ENCODE peak calls at places on chromosomes 3 and 15, in seven cellular contexts. One of them, this sample, is unnamed. For H3K4me1 and H3K36me3, the result is how much of the 10 kb centered on the place peaks cover.

GRCh38 chr15:88238618-88239430 is 17.7 kb downstream of the NTRK3 start:
- DNase-seq in stomach: no peak
- DNase-seq in ovary: no peak
- DNase-seq in upper lobe of left lung: no peak
- DNase-seq in suprapubic skin: no peak
- DNase-seq in sigmoid colon: no peak
- DNase-seq in K562: no peak
- DNase-seq in this sample: no peak

GRCh38 chr3:187263270-187263669 is 28.3 kb downstream of the MASP1 start:
- DNase-seq in sigmoid colon: no peak
- DNase-seq in K562: no peak
- DNase-seq in ovary: no peak
- DNase-seq in suprapubic skin: no peak
- DNase-seq in stomach: no peak
- DNase-seq in upper lobe of left lung: no peak
- DNase-seq in this sample: no peak

GRCh38 chr3:42753757-42754156 is 19.3 kb downstream of the CCDC13 start:
- DNase-seq in suprapubic skin: no peak
- DNase-seq in sigmoid colon: no peak
- DNase-seq in stomach: no peak
- DNase-seq in K562: no peak
- DNase-seq in upper lobe of left lung: no peak
- DNase-seq in ovary: no peak
- DNase-seq in this sample: no peak

GRCh38 chr3:5072100-5072816 is 49.8 kb upstream of the ARL8B start:
- DNase-seq in suprapubic skin: peak
- DNase-seq in K562: no peak
- DNase-seq in ovary: no peak
- DNase-seq in upper lobe of left lung: peak
- DNase-seq in stomach: no peak
- DNase-seq in sigmoid colon: no peak
- DNase-seq in this sample: no peak

GRCh38 chr3:194396897-194397756 is 1.9 kb downstream of the GP5 start:
- DNase-seq in stomach: no peak
- DNase-seq in ovary: peak
- DNase-seq in K562: no peak
- DNase-seq in suprapubic skin: no peak
- DNase-seq in upper lobe of left lung: no peak
- DNase-seq in sigmoid colon: no peak
- DNase-seq in this sample: no peak

GRCh38 chr15:77568960-77569646 is 63.6 kb downstream of the LINGO1 start:
- DNase-seq in K562: peak
- DNase-seq in sigmoid colon: no peak
- DNase-seq in upper lobe of left lung: peak
- DNase-seq in ovary: peak
- DNase-seq in stomach: peak
- DNase-seq in suprapubic skin: no peak
- DNase-seq in this sample: peak

GRCh38 chr3:192862408-192863385 is 55.0 kb downstream of the MB21D2 start:
- DNase-seq in upper lobe of left lung: no peak
- DNase-seq in K562: no peak
- DNase-seq in sigmoid colon: no peak
- DNase-seq in stomach: no peak
- DNase-seq in suprapubic skin: no peak
- DNase-seq in ovary: no peak
- DNase-seq in this sample: no peak

GRCh38 chr3:135706758-135707375 is 258.7 kb upstream of the PPP2R3A start:
- DNase-seq in upper lobe of left lung: no peak
- DNase-seq in suprapubic skin: no peak
- DNase-seq in ovary: no peak
- DNase-seq in sigmoid colon: no peak
- DNase-seq in K562: no peak
- DNase-seq in stomach: no peak
- DNase-seq in this sample: no peak

GRCh38 chr15:40470423-40471104 is at the start of gene CHST14:
- DNase-seq in suprapubic skin: peak
- DNase-seq in ovary: peak
- DNase-seq in stomach: peak
- DNase-seq in K562: peak
- DNase-seq in sigmoid colon: peak
- DNase-seq in upper lobe of left lung: peak
- DNase-seq in this sample: peak

GRCh38 chr15:96331141-96331941 is 841 bp downstream of the NR2F2 start:
- DNase-seq in K562: peak
- DNase-seq in suprapubic skin: no peak
- DNase-seq in stomach: no peak
- DNase-seq in upper lobe of left lung: no peak
- DNase-seq in ovary: peak
- DNase-seq in sigmoid colon: peak
- DNase-seq in this sample: peak

GRCh38 chr15:74422723-74423442 is 10.9 kb downstream of the SEMA7A start:
- DNase-seq in upper lobe of left lung: peak
- DNase-seq in ovary: no peak
- DNase-seq in K562: no peak
- DNase-seq in suprapubic skin: no peak
- DNase-seq in sigmoid colon: no peak
- DNase-seq in stomach: no peak
- DNase-seq in this sample: no peak

GRCh38 chr3:113277886-113278598 is 66.7 kb downstream of the BOC start:
- DNase-seq in stomach: no peak
- DNase-seq in ovary: no peak
- DNase-seq in upper lobe of left lung: no peak
- DNase-seq in suprapubic skin: no peak
- DNase-seq in K562: no peak
- DNase-seq in sigmoid colon: no peak
- DNase-seq in this sample: no peak

GRCh38 chr15:45205192-45205591 is 17.4 kb upstream of the SHF start:
- DNase-seq in K562: peak
- DNase-seq in upper lobe of left lung: peak
- DNase-seq in suprapubic skin: no peak
- DNase-seq in ovary: no peak
- DNase-seq in stomach: peak
- DNase-seq in sigmoid colon: no peak
- DNase-seq in this sample: peak

GRCh38 chr3:99128205-99128604 is 226.7 kb upstream of the DCBLD2 start:
- DNase-seq in upper lobe of left lung: no peak
- DNase-seq in K562: no peak
- DNase-seq in ovary: no peak
- DNase-seq in stomach: no peak
- DNase-seq in suprapubic skin: no peak
- DNase-seq in sigmoid colon: no peak
- DNase-seq in this sample: no peak

GRCh38 chr3:26718295-26718694 is 95.7 kb downstream of the LRRC3B start:
- DNase-seq in suprapubic skin: no peak
- DNase-seq in ovary: no peak
- DNase-seq in K562: no peak
- DNase-seq in sigmoid colon: no peak
- DNase-seq in stomach: no peak
- DNase-seq in upper lobe of left lung: no peak
- DNase-seq in this sample: no peak

GRCh38 chr3:1183320-1184048 is 90.7 kb downstream of the CNTN6 start:
- DNase-seq in sigmoid colon: no peak
- DNase-seq in suprapubic skin: no peak
- DNase-seq in K562: no peak
- DNase-seq in upper lobe of left lung: no peak
- DNase-seq in stomach: no peak
- DNase-seq in ovary: no peak
- DNase-seq in this sample: no peak

GRCh38 chr15:32649336-32649735 is 7.8 kb downstream of the SCG5 start:
- DNase-seq in stomach: no peak
- DNase-seq in upper lobe of left lung: no peak
- DNase-seq in suprapubic skin: no peak
- DNase-seq in K562: peak
- DNase-seq in ovary: no peak
- DNase-seq in sigmoid colon: no peak
- DNase-seq in this sample: no peak

GRCh38 chr3:146184616-146185015 is 23.6 kb upstream of the PLOD2 start:
- DNase-seq in K562: no peak
- DNase-seq in suprapubic skin: no peak
- DNase-seq in upper lobe of left lung: peak
- DNase-seq in sigmoid colon: no peak
- DNase-seq in stomach: peak
- DNase-seq in ovary: no peak
- DNase-seq in this sample: no peak

GRCh38 chr15:58321034-58321433 is 110.8 kb upstream of the LIPC start:
- DNase-seq in ovary: no peak
- DNase-seq in sigmoid colon: no peak
- DNase-seq in suprapubic skin: no peak
- DNase-seq in upper lobe of left lung: no peak
- DNase-seq in stomach: no peak
- DNase-seq in K562: no peak
- DNase-seq in this sample: no peak

GRCh38 chr3:72297481-72297880 is 512.5 kb upstream of the PROK2 start:
- DNase-seq in ovary: no peak
- DNase-seq in K562: no peak
- DNase-seq in upper lobe of left lung: no peak
- DNase-seq in suprapubic skin: no peak
- DNase-seq in sigmoid colon: no peak
- DNase-seq in stomach: no peak
- DNase-seq in this sample: no peak

GRCh38 chr3:83843716-83844115 is 1115.1 kb upstream of the CADM2 start:
- DNase-seq in stomach: no peak
- DNase-seq in K562: no peak
- DNase-seq in suprapubic skin: no peak
- DNase-seq in upper lobe of left lung: no peak
- DNase-seq in sigmoid colon: no peak
- DNase-seq in ovary: no peak
- DNase-seq in this sample: no peak

GRCh38 chr3:148079370-148079769 is 618.3 kb upstream of the AGTR1 start:
- DNase-seq in upper lobe of left lung: no peak
- DNase-seq in stomach: no peak
- DNase-seq in sigmoid colon: peak
- DNase-seq in K562: no peak
- DNase-seq in ovary: no peak
- DNase-seq in suprapubic skin: no peak
- DNase-seq in this sample: no peak

GRCh38 chr3:189839576-189839975 is 208.4 kb downstream of the TP63 start:
- DNase-seq in K562: peak
- DNase-seq in stomach: no peak
- DNase-seq in sigmoid colon: no peak
- DNase-seq in upper lobe of left lung: no peak
- DNase-seq in ovary: no peak
- DNase-seq in suprapubic skin: no peak
- DNase-seq in this sample: no peak

GRCh38 chr15:51750942-51751686 is at the start of gene TMOD2:
- DNase-seq in ovary: peak
- DNase-seq in stomach: peak
- DNase-seq in K562: peak
- DNase-seq in sigmoid colon: peak
- DNase-seq in upper lobe of left lung: peak
- DNase-seq in suprapubic skin: peak
- DNase-seq in this sample: no peak

GRCh38 chr3:173397161-173398110 is at the start of gene NLGN1:
- DNase-seq in K562: peak
- DNase-seq in sigmoid colon: peak
- DNase-seq in suprapubic skin: peak
- DNase-seq in stomach: peak
- DNase-seq in ovary: peak
- DNase-seq in upper lobe of left lung: peak
- DNase-seq in this sample: peak

GRCh38 chr15:34818531-34818930 is 23.2 kb upstream of the ACTC1 start:
- DNase-seq in sigmoid colon: no peak
- DNase-seq in stomach: no peak
- DNase-seq in K562: no peak
- DNase-seq in upper lobe of left lung: no peak
- DNase-seq in suprapubic skin: no peak
- DNase-seq in ovary: no peak
- DNase-seq in this sample: no peak

GRCh38 chr3:56005196-56005805 is 463.0 kb downstream of the ERC2 start:
- DNase-seq in upper lobe of left lung: no peak
- DNase-seq in sigmoid colon: no peak
- DNase-seq in ovary: no peak
- DNase-seq in K562: no peak
- DNase-seq in suprapubic skin: no peak
- DNase-seq in stomach: no peak
- DNase-seq in this sample: no peak
- TF ChIP-seq EP300 in upper lobe of left lung: no peak
- TF ChIP-seq EP300 in sigmoid colon: no peak
- TF ChIP-seq EP300 in ovary: no peak
- TF ChIP-seq EP300 in K562: no peak
- TF ChIP-seq EP300 in suprapubic skin: no peak
- TF ChIP-seq EP300 in stomach: no peak
- TF ChIP-seq EP300 in this sample: no peak

DNA sequence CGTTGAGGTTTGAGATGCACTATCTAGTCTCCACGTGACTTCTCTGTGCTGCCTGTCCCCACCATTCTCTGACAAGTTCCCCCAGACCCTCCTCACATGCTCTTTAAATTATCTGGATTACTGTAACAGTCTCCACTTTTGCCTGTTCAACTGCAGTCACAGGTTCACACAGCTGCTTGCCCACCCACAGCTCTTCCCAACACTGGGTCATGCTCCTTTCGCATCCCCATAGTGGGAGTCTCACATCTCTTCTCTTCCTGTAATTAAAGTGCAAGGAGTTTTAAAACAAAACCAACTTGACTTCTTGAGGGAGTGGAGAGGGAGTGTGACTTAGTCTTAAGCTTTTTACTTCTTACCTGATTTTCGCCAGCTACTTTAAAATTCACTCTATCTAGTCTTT is 178.8 kb downstream of the PLCL2 start:
- DNase-seq in sigmoid colon: no peak
- DNase-seq in upper lobe of left lung: no peak
- DNase-seq in K562: no peak
- DNase-seq in suprapubic skin: no peak
- DNase-seq in stomach: no peak
- DNase-seq in ovary: no peak
- DNase-seq in this sample: no peak
- H3K4me1 ChIP-seq in sigmoid colon: under half
- H3K4me1 ChIP-seq in upper lobe of left lung: under half
- H3K4me1 ChIP-seq in K562: under half
- H3K4me1 ChIP-seq in suprapubic skin: under half
- H3K4me1 ChIP-seq in stomach: under half
- H3K4me1 ChIP-seq in ovary: under half
- H3K4me1 ChIP-seq in this sample: under half

GRCh38 chr15:68177747-68178146 is 27.4 kb downstream of the CALML4 start:
- DNase-seq in upper lobe of left lung: no peak
- DNase-seq in ovary: no peak
- DNase-seq in suprapubic skin: no peak
- DNase-seq in stomach: no peak
- DNase-seq in sigmoid colon: no peak
- DNase-seq in K562: no peak
- DNase-seq in this sample: no peak
- H3K36me3 ChIP-seq in upper lobe of left lung: under half
- H3K36me3 ChIP-seq in ovary: under half
- H3K36me3 ChIP-seq in suprapubic skin: half or more
- H3K36me3 ChIP-seq in stomach: half or more
- H3K36me3 ChIP-seq in sigmoid colon: under half
- H3K36me3 ChIP-seq in K562: half or more
- H3K36me3 ChIP-seq in this sample: under half

DNA sequence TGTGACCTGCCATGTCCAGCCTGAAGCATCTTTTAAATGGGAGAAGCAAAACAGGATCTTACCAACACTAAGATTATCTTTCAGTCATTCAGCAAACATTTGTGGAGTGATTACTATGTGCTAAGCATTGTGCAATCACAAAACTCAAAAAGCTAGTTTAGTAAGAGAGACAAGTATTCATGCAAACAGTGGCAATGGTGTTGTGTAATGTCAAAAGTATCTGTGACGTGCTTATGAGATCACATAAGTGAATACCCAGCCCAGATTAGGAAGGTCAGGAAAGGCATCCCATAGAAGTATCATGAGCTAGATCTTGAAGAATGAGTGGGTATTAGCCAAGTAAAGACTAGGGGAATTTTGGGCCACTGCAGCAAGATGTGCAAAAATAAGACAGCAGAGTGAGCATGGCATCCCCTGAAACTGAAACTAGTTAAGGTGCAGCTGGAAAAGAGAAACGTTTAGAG is 32.1 kb downstream of the SEC62 start:
- DNase-seq in suprapubic skin: no peak
- DNase-seq in K562: no peak
- DNase-seq in stomach: no peak
- DNase-seq in ovary: no peak
- DNase-seq in sigmoid colon: no peak
- DNase-seq in upper lobe of left lung: no peak
- DNase-seq in this sample: no peak
- TF ChIP-seq EP300 in suprapubic skin: no peak
- TF ChIP-seq EP300 in K562: no peak
- TF ChIP-seq EP300 in stomach: no peak
- TF ChIP-seq EP300 in ovary: no peak
- TF ChIP-seq EP300 in sigmoid colon: no peak
- TF ChIP-seq EP300 in upper lobe of left lung: no peak
- TF ChIP-seq EP300 in this sample: no peak

This sample was measured in tibial nerve.